ENCODE peak calls at places on chromosomes 11 and 22, in seven cellular contexts. V, W, Q, J, X, Z and L are unnamed samples.

GRCh38 chr11:124644426-124645280 is 22.0 kb downstream of the TBRG1 start:
- DNase-seq in V (peak), W (peak), Q (no peak), J (peak), X (peak), Z (no peak), L (no peak)

GRCh38 chr22:45425101-45425500 is 11.6 kb downstream of the RIBC2 start:
- DNase-seq in V (no peak), W (peak), Q (no peak), J (peak), X (no peak), Z (no peak), L (no peak)

GRCh38 chr11:117456027-117456720 is 128.5 kb downstream of the CEP164 start:
- DNase-seq in V (no peak), W (no peak), Q (no peak), J (no peak), X (no peak), Z (no peak), L (no peak)

GRCh38 chr11:94106699-94107098 is 21.9 kb upstream of the PANX1 start:
- DNase-seq in V (no peak), W (no peak), Q (no peak), J (no peak), X (no peak), Z (no peak), L (no peak)

GRCh38 chr11:70628881-70629844 is 230.8 kb downstream of the CTTN start:
- DNase-seq in V (no peak), W (peak), Q (no peak), J (peak), X (no peak), Z (no peak), L (no peak)

GRCh38 chr22:25062378-25063095 is 110.0 kb downstream of the KIAA1671 start:
- DNase-seq in V (no peak), W (no peak), Q (peak), J (no peak), X (no peak), Z (no peak), L (peak)

GRCh38 chr11:70582886-70583641 is 184.7 kb downstream of the CTTN start:
- DNase-seq in V (peak), W (no peak), Q (no peak), J (no peak), X (no peak), Z (no peak), L (no peak)

GRCh38 chr11:15920856-15921629 is 435.3 kb downstream of the SOX6 start:
- DNase-seq in V (no peak), W (no peak), Q (no peak), J (no peak), X (no peak), Z (no peak), L (no peak)

GRCh38 chr11:2693271-2693833 is 6.4 kb downstream of the KCNQ1OT1 start:
- DNase-seq in V (no peak), W (no peak), Q (no peak), J (no peak), X (no peak), Z (no peak), L (no peak)

GRCh38 chr22:35470903-35471321 is 69.7 kb upstream of the RASD2 start:
- DNase-seq in V (no peak), W (no peak), Q (no peak), J (peak), X (no peak), Z (no peak), L (no peak)

GRCh38 chr11:19691815-19692214 is 20.8 kb upstream of the NAV2 start:
- DNase-seq in V (no peak), W (no peak), Q (no peak), J (no peak), X (no peak), Z (no peak), L (no peak)

GRCh38 chr11:107999759-108000455 is 8.8 kb upstream of the CUL5 start:
- DNase-seq in V (no peak), W (peak), Q (peak), J (peak), X (peak), Z (no peak), L (peak)

GRCh38 chr11:75306529-75306928 is 44.9 kb downstream of the ARRB1 start:
- DNase-seq in V (no peak), W (no peak), Q (no peak), J (no peak), X (no peak), Z (no peak), L (no peak)

GRCh38 chr22:22030493-22031182 is 48.1 kb upstream of the TOP3B start:
- DNase-seq in V (peak), W (no peak), Q (no peak), J (peak), X (no peak), Z (no peak), L (no peak)

GRCh38 chr22:19694696-19695095 is 19.6 kb upstream of the SEPTIN5 start:
- DNase-seq in V (no peak), W (no peak), Q (no peak), J (no peak), X (no peak), Z (no peak), L (no peak)

GRCh38 chr11:45907911-45908370 is 870 bp upstream of the FREY1 start:
- DNase-seq in V (no peak), W (no peak), Q (no peak), J (no peak), X (no peak), Z (no peak), L (no peak)

GRCh38 chr11:95135155-95135554 is 45.5 kb downstream of the ENDOD1 start:
- DNase-seq in V (no peak), W (no peak), Q (no peak), J (no peak), X (peak), Z (no peak), L (no peak)

GRCh38 chr11:69152748-69153446 is 2.8 kb upstream of the SMIM38 start:
- DNase-seq in V (no peak), W (no peak), Q (no peak), J (no peak), X (no peak), Z (no peak), L (no peak)

GRCh38 chr11:73404048-73404447 is 27.8 kb downstream of the RELT start:
- DNase-seq in V (peak), W (peak), Q (no peak), J (peak), X (peak), Z (no peak), L (no peak)

GRCh38 chr11:110761994-110762393 is 49.8 kb upstream of the ARHGAP20 start:
- DNase-seq in V (no peak), W (no peak), Q (no peak), J (no peak), X (peak), Z (no peak), L (no peak)

GRCh38 chr11:64148917-64149617 is 16.8 kb downstream of the MACROD1 start:
- DNase-seq in V (no peak), W (no peak), Q (no peak), J (no peak), X (no peak), Z (no peak), L (no peak)

GRCh38 chr11:8342821-8343681 is 79.4 kb upstream of the LMO1 start:
- DNase-seq in V (no peak), W (no peak), Q (no peak), J (no peak), X (no peak), Z (no peak), L (no peak)

GRCh38 chr11:86811637-86812321 is 11.4 kb downstream of the PRSS23 start:
- DNase-seq in V (no peak), W (peak), Q (no peak), J (no peak), X (no peak), Z (no peak), L (no peak)

GRCh38 chr22:47269689-47270088 is 507.2 kb downstream of the TBC1D22A start:
- DNase-seq in V (no peak), W (no peak), Q (no peak), J (no peak), X (no peak), Z (no peak), L (no peak)

GRCh38 chr11:106331163-106331562 is 253.7 kb downstream of the AASDHPPT start:
- DNase-seq in V (no peak), W (no peak), Q (no peak), J (no peak), X (no peak), Z (no peak), L (no peak)

GRCh38 chr11:29019960-29020683 is 911.9 kb downstream of the METTL15 start:
- DNase-seq in V (peak), W (peak), Q (no peak), J (no peak), X (no peak), Z (no peak), L (no peak)